ENCODE peak calls at places on chromosomes 12 and 14, in nine cellular contexts. C is tibial artery, P is endothelial cell, S is HFF-Myc, O is GM20000, V is sigmoid colon, R is left ventricle myocardium inferior, H is dorsolateral prefrontal cortex, K is ovary. F is an unnamed sample.

GRCh38 chr12:34396006-34396860 is 373.9 kb downstream of the ALG10 start:
- DNase-seq in P (peak), H (peak), C (peak), R (peak), S (no peak), V (peak), O (peak), K (peak), F (no peak)

GRCh38 chr12:74076918-74077317 is 460.7 kb upstream of the ATXN7L3B start:
- DNase-seq in K (no peak), P (no peak), H (no peak), C (no peak), R (no peak), S (no peak), V (no peak), O (no peak), F (no peak)

GRCh38 chr12:6092784-6093722 is 31.4 kb downstream of the VWF start:
- DNase-seq in S (peak), V (peak), O (no peak), C (peak), H (no peak), P (no peak), R (no peak), K (no peak), F (no peak)

GRCh38 chr12:110733089-110733715 is 9.5 kb downstream of the PPP1CC start:
- DNase-seq in P (no peak), H (no peak), R (no peak), O (no peak), S (no peak), V (no peak), K (no peak), C (no peak), F (no peak)

GRCh38 chr12:52294803-52295202 is 3.5 kb upstream of the KRT81 start:
- DNase-seq in P (no peak), S (no peak), V (no peak), O (no peak), K (no peak), H (no peak), R (no peak), C (no peak), F (no peak)

GRCh38 chr12:39905152-39905551 is 200.7 kb downstream of the SLC2A13 start:
- DNase-seq in C (peak), P (no peak), H (peak), O (no peak), S (peak), K (peak), V (peak), R (peak), F (no peak)

GRCh38 chr14:77647853-77648252 is 31.4 kb upstream of the SPTLC2 start:
- DNase-seq in V (no peak), P (no peak), K (no peak), O (no peak), C (no peak), R (no peak), S (no peak), H (no peak), F (no peak)

GRCh38 chr12:43964966-43965365 is 129.1 kb downstream of the TMEM117 start:
- DNase-seq in V (no peak), C (no peak), R (no peak), S (no peak), K (no peak), H (no peak), O (no peak), P (no peak), F (no peak)

GRCh38 chr12:51897181-51897580 is 9.3 kb downstream of the ANKRD33 start:
- DNase-seq in K (no peak), O (no peak), V (peak), H (no peak), P (no peak), S (no peak), C (peak), R (no peak), F (no peak)

GRCh38 chr14:95156765-95157194 is 549 bp downstream of the DICER1 start:
- DNase-seq in C (peak), O (peak), R (peak), S (no peak), H (peak), K (peak), P (peak), V (peak), F (peak)

GRCh38 chr14:38342803-38343202 is 86.9 kb upstream of the CLEC14A start:
- DNase-seq in C (no peak), R (no peak), H (no peak), V (no peak), K (no peak), P (no peak), S (peak), O (no peak), F (no peak)

GRCh38 chr14:40347675-40348074 is 915.4 kb upstream of the FBXO33 start:
- DNase-seq in V (no peak), K (no peak), S (no peak), O (no peak), H (no peak), P (no peak), R (no peak), C (no peak), F (no peak)

GRCh38 chr14:91375748-91376452 is 41.7 kb downstream of the CCDC88C start:
- DNase-seq in P (no peak), V (no peak), O (no peak), S (no peak), R (no peak), C (no peak), K (no peak), H (no peak), F (no peak)
- TF ChIP-seq CTCF in P (no peak), V (no peak), O (no peak), S (no peak), R (no peak), C (no peak), K (no peak), H (no peak), F (no peak)

GRCh38 chr12:113186666-113187325 is 1.3 kb downstream of the RITA1 start:
- DNase-seq in K (no peak), O (no peak), R (no peak), S (no peak), P (no peak), C (no peak), H (no peak), V (no peak), F (no peak)
- TF ChIP-seq CTCF in K (no peak), O (no peak), R (no peak), S (no peak), P (no peak), C (no peak), H (no peak), V (no peak), F (no peak)

GRCh38 chr14:66610154-66610563 is 102.2 kb downstream of the GPHN start:
- DNase-seq in P (no peak), H (no peak), S (no peak), K (no peak), O (no peak), R (no peak), C (no peak), V (no peak), F (no peak)
- TF ChIP-seq CTCF in P (peak), H (no peak), S (peak), K (no peak), O (no peak), R (peak), C (no peak), V (no peak), F (peak)

GRCh38 chr12:4910502-4911315 is 1.0 kb downstream of the KCNA1 start:
- DNase-seq in R (no peak), S (no peak), P (no peak), K (no peak), O (peak), V (no peak), C (no peak), H (no peak), F (peak)

GRCh38 chr12:4909734-4910501 is at the start of gene KCNA1:
- DNase-seq in C (no peak), H (peak), V (peak), O (peak), K (no peak), R (no peak), P (peak), S (no peak), F (no peak)

GRCh38 chr12:4909397-4909733 is 340 bp upstream of the KCNA1 start:
- DNase-seq in K (no peak), S (no peak), C (no peak), R (no peak), H (peak), V (no peak), O (peak), P (peak), F (peak)

GRCh38 chr12:4911316-4911994 is 1.8 kb downstream of the KCNA1 start:
- DNase-seq in C (no peak), O (no peak), P (no peak), R (no peak), V (peak), H (peak), K (no peak), S (no peak), F (no peak)

DNA sequence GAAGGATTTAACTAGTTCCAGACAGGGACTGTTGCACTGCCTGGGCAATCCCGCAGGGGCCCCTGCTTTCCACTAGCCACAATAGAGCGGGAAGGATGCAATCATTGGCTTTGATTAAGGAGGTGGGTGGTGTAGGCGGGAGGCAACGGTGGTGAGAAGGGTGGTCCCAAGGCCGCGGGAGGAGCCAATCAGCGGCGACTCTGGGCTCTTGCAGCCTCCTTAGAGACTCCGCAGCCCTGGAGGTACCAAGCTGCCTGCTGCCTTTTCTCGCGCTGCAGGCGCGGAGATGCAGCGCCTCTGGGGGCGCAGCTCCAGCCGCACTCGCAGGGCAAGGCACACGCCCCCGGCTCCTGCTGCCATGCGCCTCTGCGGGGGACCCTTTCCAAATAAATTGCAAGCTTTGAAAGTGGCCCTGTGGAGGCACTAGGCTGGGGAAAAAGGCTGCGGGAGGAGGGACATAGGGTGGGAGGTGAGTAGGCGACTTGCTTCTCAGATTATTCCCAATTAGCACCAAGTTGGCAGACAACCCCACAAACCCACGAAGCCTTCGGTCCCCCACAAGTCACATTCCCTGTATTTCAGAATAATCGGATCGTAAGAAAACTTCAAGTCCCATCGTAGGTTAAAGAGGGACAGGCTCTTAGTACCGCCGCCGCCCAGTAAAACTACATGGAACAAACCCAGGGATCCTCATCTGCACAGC is 860 bp upstream of the KCNA1 start:
- DNase-seq in O (peak), R (no peak), K (no peak), P (peak), H (peak), S (no peak), V (peak), C (no peak), F (peak)
- TF ChIP-seq CTCF in O (peak), R (peak), K (no peak), P (no peak), H (peak), S (peak), V (no peak), C (no peak), F (peak)